ENCODE peak calls at places on chromosomes 6 and 20, in six cellular contexts. P is neuronal stem cell, B is mesenchymal stem cell, V is IMR-90, M is H9, E is H1. F is an unnamed sample.

GRCh38 chr6:12947191-12947795 is 230.7 kb downstream of the PHACTR1 start:
- DNase-seq in P (no peak), B (no peak), V (no peak), M (no peak), E (no peak), F (no peak)

GRCh38 chr6:36967757-36968156 is 13.2 kb downstream of the PI16 start:
- DNase-seq in P (no peak), B (no peak), V (no peak), M (no peak), E (no peak), F (no peak)

GRCh38 chr6:167113047-167113446 is 9.8 kb upstream of the CCR6 start:
- DNase-seq in P (no peak), B (no peak), V (no peak), M (no peak), E (no peak), F (no peak)

GRCh38 chr20:16317445-16318362 is 255.5 kb downstream of the KIF16B start:
- DNase-seq in P (no peak), B (no peak), V (no peak), M (no peak), E (no peak), F (no peak)

GRCh38 chr20:62063601-62063980 is 2.1 kb downstream of the TAF4 start:
- DNase-seq in P (peak; percentile 12), B (peak; percentile 64), V (peak; percentile 62), M (peak; percentile 57), E (no peak), F (peak; percentile 49)

GRCh38 chr6:107657373-107657754 is 166.7 kb downstream of the SCML4 start:
- DNase-seq in P (no peak), B (peak; percentile 15), V (no peak), M (no peak), E (no peak), F (no peak)

GRCh38 chr6:35140991-35141720 is at the start of gene TCP11:
- DNase-seq in P (no peak), B (no peak), V (no peak), M (peak; percentile 68), E (no peak), F (peak; percentile 56)

GRCh38 chr6:159758031-159759001 is 3.5 kb upstream of the ACAT2 start:
- DNase-seq in P (no peak), B (peak; percentile 58), V (peak; percentile 81), M (peak; percentile 36), E (no peak), F (peak; percentile 85)

GRCh38 chr6:41167173-41167963 is 4.5 kb upstream of the TREM2 start:
- DNase-seq in P (peak; percentile 30), B (peak; percentile 35), V (peak; percentile 19), M (peak; percentile 60), E (no peak), F (peak; percentile 63)

GRCh38 chr20:21229163-21229562 is 74.0 kb upstream of the XRN2 start:
- DNase-seq in P (no peak), B (no peak), V (peak; percentile 15), M (no peak), E (no peak), F (no peak)

GRCh38 chr6:158026901-158027589 is 45.4 kb downstream of the SYNJ2 start:
- DNase-seq in P (no peak), B (no peak), V (no peak), M (no peak), E (no peak), F (no peak)

GRCh38 chr6:108914235-108915022 is 66.2 kb downstream of the ARMC2 start:
- DNase-seq in P (no peak), B (peak; percentile 50), V (peak; percentile 20), M (peak; percentile 75), E (no peak), F (peak; percentile 80)

GRCh38 chr20:35944189-35944588 is 10.1 kb downstream of the SCAND1 start:
- DNase-seq in P (no peak), B (no peak), V (no peak), M (no peak), E (no peak), F (no peak)

GRCh38 chr6:160391419-160392116 is 43.4 kb downstream of the SLC22A3 start:
- DNase-seq in P (no peak), B (peak; percentile 3), V (no peak), M (no peak), E (no peak), F (no peak)

GRCh38 chr20:52484438-52484837 is 292.9 kb upstream of the ZFP64 start:
- DNase-seq in P (no peak), B (peak; percentile 76), V (peak; percentile 78), M (no peak), E (no peak), F (peak; percentile 37)

GRCh38 chr6:91268941-91269340 is 682.1 kb upstream of the MAP3K7 start:
- DNase-seq in P (no peak), B (peak; percentile 5), V (no peak), M (no peak), E (no peak), F (no peak)

GRCh38 chr6:8243462-8243861 is 141.1 kb upstream of the EEF1E1 start:
- DNase-seq in P (no peak), B (peak; percentile 5), V (peak; percentile 6), M (no peak), E (no peak), F (peak; percentile 61)

GRCh38 chr20:5172167-5172586 is 45.4 kb downstream of the CDS2 start:
- DNase-seq in P (no peak), B (no peak), V (no peak), M (no peak), E (no peak), F (no peak)
- H2BK15ac ChIP-seq in P (no peak overlapping the region), B (no peak overlapping the region), V (no peak overlapping the region), M (no peak overlapping the region), E (no peak overlapping the region), F (no peak overlapping the region)

DNA sequence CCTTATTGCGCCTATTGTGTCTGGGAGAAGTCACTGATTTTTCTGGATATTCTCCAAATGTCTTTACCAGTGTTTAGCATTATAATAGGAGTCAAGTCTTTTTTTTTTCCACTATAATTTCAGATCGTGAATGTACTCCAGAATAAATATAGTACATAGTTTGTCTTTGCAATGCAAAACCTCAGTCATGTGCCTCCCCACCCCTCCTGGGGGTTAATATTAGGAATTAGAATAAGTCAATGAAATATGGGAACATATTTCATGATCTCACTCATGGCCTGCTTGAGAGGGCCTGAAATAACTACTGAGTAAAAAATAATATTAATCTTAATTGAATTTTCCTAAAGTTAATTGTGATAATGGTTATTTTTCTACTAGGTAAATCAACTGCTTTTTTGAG is 79.0 kb upstream of the TMEM170B start:
- DNase-seq in P (no peak), B (no peak), V (no peak), M (no peak), E (no peak), F (no peak)
- H2BK15ac ChIP-seq in P (no peak overlapping the region), B (no peak overlapping the region), V (no peak overlapping the region), M (no peak overlapping the region), E (no peak overlapping the region), F (no peak overlapping the region)

GRCh38 chr6:42938428-42938796 is 9.1 kb downstream of the CNPY3 start:
- DNase-seq in P (no peak), B (no peak), V (no peak), M (no peak), E (no peak), F (no peak)
- H2BK15ac ChIP-seq in P (no peak overlapping the region), B (no peak overlapping the region), V (no peak overlapping the region), M (no peak overlapping the region), E (no peak overlapping the region), F (no peak overlapping the region)

GRCh38 chr20:4052139-4052480 is 36.8 kb upstream of the RNF24 start:
- DNase-seq in P (no peak), B (no peak), V (no peak), M (no peak), E (no peak), F (no peak)
- H2BK15ac ChIP-seq in P (no peak overlapping the region), B (peak overlapping the region; percentile 90), V (peak overlapping the region; percentile 34), M (no peak overlapping the region), E (no peak overlapping the region), F (no peak overlapping the region)

DNA sequence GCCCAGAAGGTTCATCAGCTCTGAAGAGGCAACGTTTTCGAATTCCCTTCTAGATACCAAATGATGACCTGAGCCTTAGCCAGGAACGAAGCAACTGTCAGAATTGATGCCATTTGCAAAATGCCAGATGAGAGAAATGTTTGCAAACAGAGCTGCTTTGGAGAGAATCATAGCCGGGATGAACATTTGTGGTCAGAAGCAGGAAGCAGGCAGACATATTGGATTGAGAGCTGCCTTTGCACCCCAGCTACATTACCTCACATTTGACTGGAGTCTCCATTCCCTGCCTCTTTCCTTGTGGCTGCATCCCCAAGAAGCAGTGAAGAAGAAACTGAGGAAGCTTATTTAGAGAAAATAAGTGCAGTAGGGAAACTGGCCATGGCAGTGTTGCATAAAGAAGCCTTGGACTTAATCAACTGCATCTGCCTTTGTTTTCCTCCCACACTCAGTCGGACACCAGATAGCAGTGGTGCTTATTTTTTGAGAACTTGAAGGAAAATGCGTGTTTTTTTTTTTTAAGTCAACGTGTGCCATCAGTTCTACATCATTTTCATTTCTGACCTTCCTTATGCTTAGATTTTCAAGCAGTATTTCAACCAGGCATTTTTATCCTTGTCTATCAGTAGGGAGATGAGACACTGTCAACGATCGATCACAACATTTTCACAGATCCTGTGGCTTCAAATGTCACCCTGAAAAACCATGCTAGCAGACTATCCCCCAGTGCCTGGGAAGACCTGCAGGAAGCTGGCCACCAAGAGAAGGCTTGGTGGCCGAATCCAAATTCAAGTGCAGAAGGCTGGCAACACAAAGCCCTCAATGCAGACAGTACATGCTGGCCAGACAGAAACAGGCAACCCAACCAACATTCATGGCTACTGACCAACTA is 541.2 kb upstream of the JARID2 start:
- DNase-seq in P (no peak), B (no peak), V (peak; percentile 22), M (no peak), E (no peak), F (no peak)
- H2BK15ac ChIP-seq in P (no peak overlapping the region), B (no peak overlapping the region), V (peak overlapping the region; percentile 60), M (no peak overlapping the region), E (no peak overlapping the region), F (no peak overlapping the region)

DNA sequence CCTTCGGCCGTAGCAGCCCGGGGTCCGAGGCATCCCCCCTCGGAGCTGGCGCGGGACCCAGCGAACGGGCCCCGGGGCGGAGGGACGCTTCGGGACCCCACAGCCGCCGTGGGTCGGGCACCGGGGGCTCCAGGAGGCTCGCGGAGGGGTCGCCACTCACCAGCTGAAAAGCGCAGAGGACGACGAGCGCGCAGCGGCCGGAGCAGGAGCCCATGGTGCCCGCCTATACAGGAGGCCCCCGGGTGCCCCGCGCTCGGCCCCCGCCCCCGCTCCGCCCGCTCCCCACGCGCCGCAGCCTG is at the start of gene NKAIN4:
- DNase-seq in P (no peak), B (no peak), V (no peak), M (no peak), E (no peak), F (no peak)
- H2BK15ac ChIP-seq in P (peak within 1 kb of the TSS; percentile 97), B (no peak within 1 kb of the TSS), V (no peak within 1 kb of the TSS), M (no peak within 1 kb of the TSS), E (peak within 1 kb of the TSS; percentile 46), F (no peak within 1 kb of the TSS)

GRCh38 chr20:49618289-49618688 is 50.4 kb upstream of the PTGIS start:
- DNase-seq in P (no peak), B (no peak), V (no peak), M (no peak), E (no peak), F (no peak)
- H2BK15ac ChIP-seq in P (no peak overlapping the region), B (no peak overlapping the region), V (no peak overlapping the region), M (no peak overlapping the region), E (no peak overlapping the region), F (no peak overlapping the region)

DNA sequence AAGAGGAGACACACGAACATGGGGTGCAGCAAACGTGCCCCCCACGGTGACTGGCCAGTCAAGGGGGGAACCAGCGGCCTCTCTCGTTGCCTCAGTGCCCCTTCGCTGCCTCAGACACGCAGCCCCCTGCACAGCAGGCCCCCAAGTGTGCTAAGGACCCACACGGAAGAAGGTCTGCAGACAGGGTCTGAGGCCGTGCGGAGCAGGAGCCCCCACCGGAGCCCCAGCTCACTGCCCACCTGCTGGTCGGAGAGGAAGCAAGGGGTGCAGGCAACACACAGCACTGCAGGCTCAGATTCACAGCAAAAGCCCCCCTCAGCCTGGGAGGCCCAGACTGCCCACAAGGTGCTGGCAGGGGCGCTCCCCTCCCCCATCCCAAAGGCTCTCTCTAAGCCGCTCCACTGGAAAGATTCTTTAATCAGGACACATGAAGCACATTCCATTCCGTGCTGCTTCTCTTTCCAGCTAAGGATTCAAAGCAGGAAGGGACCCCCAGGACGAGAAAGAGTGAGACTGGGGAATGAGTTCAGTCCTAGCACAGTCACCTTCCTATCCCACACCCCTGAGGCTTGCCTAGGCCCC is 105.1 kb downstream of the SLC23A2 start:
- DNase-seq in P (no peak), B (no peak), V (no peak), M (no peak), E (no peak), F (peak; percentile 26)
- H2BK15ac ChIP-seq in P (peak overlapping the region; percentile 75), B (no peak overlapping the region), V (no peak overlapping the region), M (no peak overlapping the region), E (peak overlapping the region; percentile 53), F (no peak overlapping the region)

F was measured in mesendoderm.